ENCODE peak calls at places on chromosomes 12 and 14, in five cellular contexts. T is IMR-90, P is left ventricle myocardium inferior, W is SJCRH30, O is PC-3. B is an unnamed sample. For H3K27me3 and H3K9me3, the result is how much of the 10 kb centered on the place peaks cover.

GRCh38 chr12:77830502-77830901 is at the start of gene NAV3:
- DNase-seq in T (no peak), P (no peak), W (no peak), O (no peak), B (no peak)

GRCh38 chr12:25653487-25654175 is 100.5 kb upstream of the LMNTD1 start:
- DNase-seq in T (no peak), P (no peak), W (peak), O (no peak), B (peak)

GRCh38 chr12:124592481-124593160 is 25.2 kb upstream of the NCOR2 start:
- DNase-seq in T (no peak), P (no peak), W (no peak), O (no peak), B (no peak)

GRCh38 chr12:11657511-11657910 is 8.0 kb downstream of the ETV6 start:
- DNase-seq in T (no peak), P (no peak), W (no peak), O (no peak), B (no peak)

GRCh38 chr12:91846466-91847055 is 299.1 kb downstream of the BTG1 start:
- DNase-seq in T (peak), P (no peak), W (no peak), O (no peak), B (no peak)

GRCh38 chr12:41466762-41467270 is 278.7 kb downstream of the PDZRN4 start:
- DNase-seq in T (no peak), P (no peak), W (no peak), O (no peak), B (no peak)

GRCh38 chr14:93953263-93953662 is 23.1 kb downstream of the ASB2 start:
- DNase-seq in T (no peak), P (no peak), W (no peak), O (no peak), B (no peak)

GRCh38 chr12:127664901-127665300 is 602.1 kb upstream of the TMEM132C start:
- DNase-seq in T (peak), P (no peak), W (no peak), O (no peak), B (no peak)

GRCh38 chr12:50325890-50326391 is 42.6 kb upstream of the LIMA1 start:
- DNase-seq in T (no peak), P (no peak), W (no peak), O (peak), B (no peak)

GRCh38 chr12:48084066-48084465 is 21.8 kb downstream of the SENP1 start:
- DNase-seq in T (peak), P (no peak), W (no peak), O (peak), B (no peak)

GRCh38 chr14:23564181-23564812 is 3.3 kb downstream of the AP1G2 start:
- DNase-seq in T (no peak), P (no peak), W (no peak), O (no peak), B (no peak)

GRCh38 chr12:50918584-50919316 is 33.6 kb upstream of the HIGD1C start:
- DNase-seq in T (peak), P (no peak), W (no peak), O (no peak), B (no peak)

GRCh38 chr12:52014567-52015392 is 8.0 kb downstream of the TAMALIN start:
- DNase-seq in T (no peak), P (no peak), W (no peak), O (no peak), B (no peak)

GRCh38 chr12:96427269-96427729 is 27.1 kb upstream of the CDK17 start:
- DNase-seq in T (peak), P (peak), W (peak), O (peak), B (peak)

GRCh38 chr14:105773584-105773983 is 247.2 kb downstream of the TMEM121 start:
- DNase-seq in T (no peak), P (no peak), W (no peak), O (no peak), B (no peak)

GRCh38 chr12:7915911-7916403 is 20.0 kb downstream of the SLC2A3 start:
- DNase-seq in T (no peak), P (no peak), W (no peak), O (no peak), B (no peak)

GRCh38 chr12:49706351-49707126 is 666 bp downstream of the FMNL3 start:
- DNase-seq in T (peak), P (peak), W (peak), O (no peak), B (peak)

GRCh38 chr12:62802321-62802720 is 132.6 kb downstream of the PPM1H start:
- DNase-seq in T (no peak), P (no peak), W (no peak), O (no peak), B (no peak)

GRCh38 chr14:50601405-50601804 is 41.5 kb downstream of the ATL1 start:
- DNase-seq in T (no peak), P (no peak), W (no peak), O (peak), B (no peak)

GRCh38 chr14:56185991-56186390 is 67.8 kb downstream of the PELI2 start:
- DNase-seq in T (no peak), P (no peak), W (no peak), O (no peak), B (no peak)

GRCh38 chr12:50017047-50017446 is 8.2 kb downstream of the RACGAP1 start:
- DNase-seq in T (peak), P (no peak), W (no peak), O (no peak), B (peak)

GRCh38 chr12:51232642-51233041 is 6.0 kb upstream of the DAZAP2 start:
- DNase-seq in T (no peak), P (no peak), W (no peak), O (no peak), B (no peak)

GRCh38 chr12:40141996-40142395 is 36.1 kb upstream of the SLC2A13 start:
- DNase-seq in T (no peak), P (no peak), W (no peak), O (no peak), B (no peak)

GRCh38 chr12:127984386-127985055 is 282.4 kb upstream of the TMEM132C start:
- DNase-seq in T (no peak), P (no peak), W (no peak), O (peak), B (no peak)

GRCh38 chr12:118377891-118378470 is 1.6 kb downstream of the SUDS3 start:
- DNase-seq in T (peak), P (peak), W (peak), O (peak), B (no peak)

GRCh38 chr12:119770146-119770545 is 102.2 kb downstream of the PRKAB1 start:
- DNase-seq in T (peak), P (no peak), W (no peak), O (no peak), B (no peak)

GRCh38 chr12:2259368-2259767 is 206.6 kb downstream of the CACNA1C start:
- DNase-seq in T (no peak), P (no peak), W (no peak), O (no peak), B (no peak)

GRCh38 chr12:85755760-85756159 is 80.4 kb downstream of the RASSF9 start:
- DNase-seq in T (peak), P (no peak), W (no peak), O (peak), B (peak)

GRCh38 chr12:56013482-56013881 is 7.4 kb upstream of the IKZF4 start:
- DNase-seq in T (no peak), P (no peak), W (no peak), O (no peak), B (no peak)

GRCh38 chr12:1282670-1283361 is 291.8 kb downstream of the ERC1 start:
- DNase-seq in T (peak), P (peak), W (no peak), O (no peak), B (peak)

GRCh38 chr12:95516757-95517156 is 34.5 kb downstream of the USP44 start:
- DNase-seq in T (peak), P (no peak), W (peak), O (no peak), B (no peak)

GRCh38 chr14:85583311-85583710 is 53.4 kb downstream of the FLRT2 start:
- DNase-seq in T (no peak), P (no peak), W (no peak), O (no peak), B (no peak)

GRCh38 chr12:109883429-109883828 is 3.1 kb upstream of the GLTP start:
- DNase-seq in T (no peak), P (no peak), W (no peak), O (no peak), B (no peak)

GRCh38 chr12:122968104-122968503 is 1.8 kb upstream of the ABCB9 start:
- DNase-seq in T (no peak), P (no peak), W (no peak), O (no peak), B (no peak)

GRCh38 chr12:122966743-122967058 is 438 bp upstream of the ABCB9 start:
- DNase-seq in T (no peak), P (no peak), W (no peak), O (no peak), B (no peak)

GRCh38 chr12:122965851-122966742 is at the start of gene ABCB9:
- DNase-seq in T (peak), P (peak), W (peak), O (peak), B (peak)

GRCh38 chr12:122965356-122965755 is 907 bp downstream of the ABCB9 start:
- DNase-seq in T (no peak), P (no peak), W (no peak), O (no peak), B (no peak)

DNA sequence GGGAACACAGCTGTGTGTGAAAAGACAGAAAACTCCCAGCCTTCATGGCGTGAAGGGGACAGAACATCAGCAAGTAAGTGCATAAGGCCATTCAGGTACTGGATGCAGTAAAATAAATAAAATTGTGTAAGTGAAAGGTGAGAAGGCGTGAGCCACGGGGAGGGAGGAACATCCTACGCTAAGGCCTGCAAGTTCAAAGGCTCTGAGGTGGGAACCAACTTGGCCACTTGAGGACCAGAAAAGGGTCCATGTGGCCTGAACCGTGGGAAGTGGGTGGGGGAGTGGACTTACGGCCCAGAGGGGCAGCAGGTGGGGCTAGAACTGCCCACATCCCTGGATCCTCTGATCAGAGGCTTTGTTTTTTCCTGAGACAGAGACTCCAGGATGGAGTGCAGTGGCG is 888 bp upstream of the ABCB9 start:
- DNase-seq in T (no peak), P (no peak), W (no peak), O (no peak), B (no peak)
- H3K4me3 ChIP-seq in T (no peak), P (no peak), W (no peak), O (no peak), B (no peak)

GRCh38 chr12:53963005-53963404 is 8.3 kb downstream of the HOXC12 start:
- DNase-seq in T (no peak), P (no peak), W (no peak), O (no peak), B (no peak)

GRCh38 chr12:53964315-53964713 is 8.6 kb upstream of the HOXC11 start:
- DNase-seq in T (no peak), P (no peak), W (no peak), O (no peak), B (no peak)

GRCh38 chr12:53966070-53966384 is 6.9 kb upstream of the HOXC11 start:
- DNase-seq in T (no peak), P (no peak), W (no peak), O (no peak), B (no peak)

GRCh38 chr12:53965251-53966069 is 7.5 kb upstream of the HOXC11 start:
- DNase-seq in T (no peak), P (no peak), W (no peak), O (no peak), B (no peak)

GRCh38 chr12:53963434-53964314 is 9.0 kb downstream of the HOXC12 start:
- DNase-seq in T (no peak), P (no peak), W (no peak), O (no peak), B (no peak)
- H3K27me3 ChIP-seq in T (half or more), P (half or more), W (under half), O (under half), B (under half)

GRCh38 chr14:98743536-98743935 is 528.5 kb downstream of the BCL11B start:
- DNase-seq in T (no peak), P (no peak), W (no peak), O (no peak), B (no peak)
- H3K9me3 ChIP-seq in T (under half), P (under half), W (under half), O (under half), B (under half)

GRCh38 chr12:111993290-111994150 is 19.4 kb downstream of the TMEM116 start:
- DNase-seq in T (no peak), P (no peak), W (no peak), O (no peak), B (no peak)
- H3K4me3 ChIP-seq in T (no peak), P (peak), W (no peak), O (no peak), B (no peak)

GRCh38 chr14:96683575-96684289 is 113.5 kb upstream of the VRK1 start:
- DNase-seq in T (no peak), P (no peak), W (no peak), O (peak), B (peak)

GRCh38 chr14:96686126-96686525 is 111.1 kb upstream of the VRK1 start:
- DNase-seq in T (no peak), P (no peak), W (no peak), O (no peak), B (no peak)

GRCh38 chr14:96681826-96682225 is 115.4 kb upstream of the VRK1 start:
- DNase-seq in T (peak), P (no peak), W (no peak), O (peak), B (peak)

DNA sequence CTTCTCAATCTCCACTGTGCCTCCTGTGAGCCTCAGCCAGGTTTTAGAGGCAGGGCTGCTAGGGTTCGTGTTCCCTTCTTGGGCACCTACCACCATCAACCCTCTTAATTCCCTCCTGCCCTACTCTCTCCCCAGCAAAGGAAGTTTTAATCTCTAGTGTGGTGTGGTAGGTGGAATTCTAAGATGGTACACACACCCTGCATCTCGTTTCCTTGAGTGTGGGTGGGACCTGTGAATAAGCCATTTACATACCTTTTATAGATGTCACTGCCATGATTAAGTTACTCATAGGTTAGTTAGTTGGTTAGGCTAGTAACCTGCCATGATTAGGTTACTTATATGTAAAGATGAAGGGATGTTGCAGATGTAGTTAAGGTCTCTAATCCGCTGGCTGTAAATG is 114.8 kb upstream of the VRK1 start:
- DNase-seq in T (no peak), P (no peak), W (no peak), O (peak), B (no peak)
- H3K27me3 ChIP-seq in T (under half), P (half or more), W (under half), O (under half), B (under half)

B was measured in MG63.